ENCODE peak calls at places on chromosomes 4 and X, in five cellular contexts. One of them, this sample, is unnamed.

GRCh38 chrX:7614616-7615015 is 228.4 kb upstream of the VCX start:
- DNase-seq in KG1: no peak
- DNase-seq in activated CD4-positive, CD25-positive, alpha-beta regulatory T cell treated with anti-CD3 and anti-CD28 coated beads, Interleukin-2, amount 50 U/mL, for 72 hours: no peak
- DNase-seq in heart left ventricle: no peak
- DNase-seq in Right ventricle myocardium superior: no peak
- DNase-seq in this sample: no peak

GRCh38 chr4:144615182-144615581 is 30.8 kb upstream of the HHIP start:
- DNase-seq in KG1: no peak
- DNase-seq in activated CD4-positive, CD25-positive, alpha-beta regulatory T cell treated with anti-CD3 and anti-CD28 coated beads, Interleukin-2, amount 50 U/mL, for 72 hours: no peak
- DNase-seq in heart left ventricle: no peak
- DNase-seq in Right ventricle myocardium superior: no peak
- DNase-seq in this sample: no peak

GRCh38 chrX:102067966-102068723 is 57.3 kb upstream of the TCEAL2 start:
- DNase-seq in KG1: no peak
- DNase-seq in activated CD4-positive, CD25-positive, alpha-beta regulatory T cell treated with anti-CD3 and anti-CD28 coated beads, Interleukin-2, amount 50 U/mL, for 72 hours: no peak
- DNase-seq in heart left ventricle: no peak
- DNase-seq in Right ventricle myocardium superior: no peak
- DNase-seq in this sample: no peak

GRCh38 chr4:11182586-11183357 is 245.9 kb downstream of the HS3ST1 start:
- DNase-seq in KG1: no peak
- DNase-seq in activated CD4-positive, CD25-positive, alpha-beta regulatory T cell treated with anti-CD3 and anti-CD28 coated beads, Interleukin-2, amount 50 U/mL, for 72 hours: no peak
- DNase-seq in heart left ventricle: no peak
- DNase-seq in Right ventricle myocardium superior: no peak
- DNase-seq in this sample: no peak

GRCh38 chrX:108028854-108029253 is 16.0 kb upstream of the VSIG1 start:
- DNase-seq in KG1: no peak
- DNase-seq in activated CD4-positive, CD25-positive, alpha-beta regulatory T cell treated with anti-CD3 and anti-CD28 coated beads, Interleukin-2, amount 50 U/mL, for 72 hours: no peak
- DNase-seq in heart left ventricle: no peak
- DNase-seq in Right ventricle myocardium superior: no peak
- DNase-seq in this sample: no peak

GRCh38 chr4:84336964-84337705 is 162.0 kb downstream of the NKX6-1 start:
- DNase-seq in KG1: no peak
- DNase-seq in activated CD4-positive, CD25-positive, alpha-beta regulatory T cell treated with anti-CD3 and anti-CD28 coated beads, Interleukin-2, amount 50 U/mL, for 72 hours: no peak
- DNase-seq in heart left ventricle: no peak
- DNase-seq in Right ventricle myocardium superior: no peak
- DNase-seq in this sample: no peak

GRCh38 chr4:38242822-38243384 is 282.7 kb downstream of the PTTG2 start:
- DNase-seq in KG1: no peak
- DNase-seq in activated CD4-positive, CD25-positive, alpha-beta regulatory T cell treated with anti-CD3 and anti-CD28 coated beads, Interleukin-2, amount 50 U/mL, for 72 hours: no peak
- DNase-seq in heart left ventricle: no peak
- DNase-seq in Right ventricle myocardium superior: no peak
- DNase-seq in this sample: no peak

GRCh38 chrX:148784859-148785655 is 284.6 kb downstream of the AFF2 start:
- DNase-seq in KG1: no peak
- DNase-seq in activated CD4-positive, CD25-positive, alpha-beta regulatory T cell treated with anti-CD3 and anti-CD28 coated beads, Interleukin-2, amount 50 U/mL, for 72 hours: no peak
- DNase-seq in heart left ventricle: no peak
- DNase-seq in Right ventricle myocardium superior: no peak
- DNase-seq in this sample: no peak

GRCh38 chrX:80285131-80285773 is 135.0 kb upstream of the TENT5D start:
- DNase-seq in KG1: no peak
- DNase-seq in activated CD4-positive, CD25-positive, alpha-beta regulatory T cell treated with anti-CD3 and anti-CD28 coated beads, Interleukin-2, amount 50 U/mL, for 72 hours: no peak
- DNase-seq in heart left ventricle: no peak
- DNase-seq in Right ventricle myocardium superior: no peak
- DNase-seq in this sample: no peak

GRCh38 chrX:37349131-37350033 is at the start of gene PRRG1:
- DNase-seq in KG1: peak; percentile 0
- DNase-seq in activated CD4-positive, CD25-positive, alpha-beta regulatory T cell treated with anti-CD3 and anti-CD28 coated beads, Interleukin-2, amount 50 U/mL, for 72 hours: no peak
- DNase-seq in heart left ventricle: peak; percentile 89
- DNase-seq in Right ventricle myocardium superior: peak; percentile 87
- DNase-seq in this sample: peak; percentile 75

GRCh38 chr4:6658635-6659075 is 18.2 kb downstream of the MRFAP1 start:
- DNase-seq in KG1: no peak
- DNase-seq in activated CD4-positive, CD25-positive, alpha-beta regulatory T cell treated with anti-CD3 and anti-CD28 coated beads, Interleukin-2, amount 50 U/mL, for 72 hours: peak; percentile 61
- DNase-seq in heart left ventricle: peak; percentile 79
- DNase-seq in Right ventricle myocardium superior: peak; percentile 70
- DNase-seq in this sample: no peak

GRCh38 chr4:158411180-158411721 is 110.4 kb upstream of the RXFP1 start:
- DNase-seq in KG1: no peak
- DNase-seq in activated CD4-positive, CD25-positive, alpha-beta regulatory T cell treated with anti-CD3 and anti-CD28 coated beads, Interleukin-2, amount 50 U/mL, for 72 hours: no peak
- DNase-seq in heart left ventricle: no peak
- DNase-seq in Right ventricle myocardium superior: no peak
- DNase-seq in this sample: no peak

GRCh38 chr4:180665481-180665880 is 1577.7 kb upstream of the TENM3 start:
- DNase-seq in KG1: no peak
- DNase-seq in activated CD4-positive, CD25-positive, alpha-beta regulatory T cell treated with anti-CD3 and anti-CD28 coated beads, Interleukin-2, amount 50 U/mL, for 72 hours: no peak
- DNase-seq in heart left ventricle: no peak
- DNase-seq in Right ventricle myocardium superior: no peak
- DNase-seq in this sample: no peak

GRCh38 chrX:40644821-40645358 is 2.5 kb downstream of the CXorf38 start:
- DNase-seq in KG1: peak; percentile 28
- DNase-seq in activated CD4-positive, CD25-positive, alpha-beta regulatory T cell treated with anti-CD3 and anti-CD28 coated beads, Interleukin-2, amount 50 U/mL, for 72 hours: peak; percentile 53
- DNase-seq in heart left ventricle: no peak
- DNase-seq in Right ventricle myocardium superior: peak; percentile 47
- DNase-seq in this sample: peak; percentile 71

This sample was measured in right atrium auricular region.